ENCODE peak calls at places on chromosomes 4 and X, in seven cellular contexts. V is psoas muscle; K is CD4-positive, CD25-positive, alpha-beta regulatory T cell; F is heart right ventricle; Y is heart left ventricle; D is dorsolateral prefrontal cortex; B is esophagus squamous epithelium. U is an unnamed sample.

GRCh38 chr4:28211714-28212470 is 1351.3 kb downstream of the STIM2 start:
- DNase-seq in V (no peak), K (no peak), F (no peak), Y (no peak), D (no peak), B (no peak), U (no peak)

GRCh38 chr4:180156684-180157083 is 2086.5 kb upstream of the TENM3 start:
- DNase-seq in V (no peak), K (no peak), F (no peak), Y (no peak), D (no peak), B (no peak), U (no peak)

GRCh38 chrX:143121471-143121870 is 95.7 kb downstream of the SPANXN4 start:
- DNase-seq in V (no peak), K (no peak), F (no peak), Y (no peak), D (no peak), B (no peak), U (no peak)

GRCh38 chr4:17580969-17581368 is 4.0 kb downstream of the LAP3 start:
- DNase-seq in V (no peak), K (no peak), F (no peak), Y (no peak), D (no peak), B (no peak), U (no peak)

GRCh38 chr4:57291911-57292310 is 181.7 kb upstream of the IGFBP7 start:
- DNase-seq in V (no peak), K (no peak), F (no peak), Y (no peak), D (no peak), B (no peak), U (no peak)

GRCh38 chr4:63459329-63459728 is 949.9 kb downstream of the TECRL start:
- DNase-seq in V (no peak), K (no peak), F (no peak), Y (no peak), D (no peak), B (no peak), U (no peak)

GRCh38 chr4:85147481-85148076 is 181.1 kb upstream of the WDFY3 start:
- DNase-seq in V (no peak), K (no peak), F (peak; percentile 65), Y (peak; percentile 58), D (no peak), B (peak; percentile 0), U (no peak)

GRCh38 chr4:76016383-76016782 is 6.9 kb downstream of the CXCL10 start:
- DNase-seq in V (no peak), K (no peak), F (no peak), Y (no peak), D (no peak), B (no peak), U (no peak)

GRCh38 chrX:151698485-151698884 is 3.2 kb downstream of the PRRG3 start:
- DNase-seq in V (no peak), K (no peak), F (no peak), Y (no peak), D (no peak), B (no peak), U (no peak)

GRCh38 chr4:106987314-106987713 is 48.8 kb downstream of the DKK2 start:
- DNase-seq in V (no peak), K (no peak), F (no peak), Y (no peak), D (no peak), B (no peak), U (no peak)

GRCh38 chr4:7418131-7418943 is 16.4 kb downstream of the PSAPL1 start:
- DNase-seq in V (no peak), K (no peak), F (no peak), Y (no peak), D (no peak), B (no peak), U (no peak)

GRCh38 chr4:38281416-38282071 is 321.3 kb downstream of the PTTG2 start:
- DNase-seq in V (no peak), K (no peak), F (no peak), Y (no peak), D (no peak), B (no peak), U (no peak)

GRCh38 chr4:41631538-41631937 is 93.6 kb downstream of the LIMCH1 start:
- DNase-seq in V (no peak), K (no peak), F (no peak), Y (no peak), D (no peak), B (no peak), U (no peak)

GRCh38 chr4:41628916-41629315 is 91.0 kb downstream of the LIMCH1 start:
- DNase-seq in V (no peak), K (no peak), F (no peak), Y (no peak), D (no peak), B (no peak), U (no peak)

GRCh38 chr4:41632481-41633073 is 94.6 kb downstream of the LIMCH1 start:
- DNase-seq in V (peak; percentile 25), K (no peak), F (no peak), Y (no peak), D (no peak), B (no peak), U (no peak)

GRCh38 chr4:41635441-41635840 is 97.5 kb downstream of the LIMCH1 start:
- DNase-seq in V (no peak), K (no peak), F (no peak), Y (no peak), D (no peak), B (no peak), U (no peak)

GRCh38 chr4:41633321-41633720 is 95.4 kb downstream of the LIMCH1 start:
- DNase-seq in V (no peak), K (no peak), F (no peak), Y (no peak), D (no peak), B (no peak), U (no peak)
- H3K27ac ChIP-seq in V (peak overlapping the region; percentile 64), K (no peak overlapping the region), F (no peak overlapping the region), Y (no peak overlapping the region), D (no peak overlapping the region), B (no peak overlapping the region), U (no peak overlapping the region)

GRCh38 chrX:11447418-11447817 is 154.2 kb downstream of the AMELX start:
- DNase-seq in V (no peak), K (no peak), F (no peak), Y (no peak), D (no peak), B (no peak), U (no peak)

GRCh38 chrX:11446951-11447350 is 153.7 kb downstream of the AMELX start:
- DNase-seq in V (no peak), K (no peak), F (no peak), Y (no peak), D (no peak), B (no peak), U (no peak)

GRCh38 chrX:11446331-11446730 is 153.1 kb downstream of the AMELX start:
- DNase-seq in V (no peak), K (no peak), F (no peak), Y (no peak), D (no peak), B (no peak), U (no peak)

GRCh38 chrX:11445540-11445939 is 152.3 kb downstream of the AMELX start:
- DNase-seq in V (no peak), K (no peak), F (no peak), Y (no peak), D (no peak), B (no peak), U (no peak)

GRCh38 chrX:11444052-11444451 is 150.8 kb downstream of the AMELX start:
- DNase-seq in V (no peak), K (no peak), F (no peak), Y (no peak), D (no peak), B (no peak), U (no peak)
- H3K27ac ChIP-seq in V (no peak overlapping the region), K (no peak overlapping the region), F (no peak overlapping the region), Y (no peak overlapping the region), D (no peak overlapping the region), B (no peak overlapping the region), U (no peak overlapping the region)

GRCh38 chr4:88456757-88457306 is at the start of gene HERC5:
- DNase-seq in V (peak; percentile 91), K (peak; percentile 92), F (peak; percentile 97), Y (peak; percentile 93), D (peak; percentile 60), B (peak; percentile 50), U (peak; percentile 93)
- H3K27ac ChIP-seq in V (peak within 1 kb of the TSS; percentile 60), K (peak within 1 kb of the TSS; percentile 77), F (peak within 1 kb of the TSS; percentile 80), Y (peak within 1 kb of the TSS; percentile 33), D (peak within 1 kb of the TSS; percentile 25), B (peak within 1 kb of the TSS; percentile 75), U (peak within 1 kb of the TSS; percentile 64)

GRCh38 chrX:41711021-41711667 is 12.8 kb upstream of the GPR82 start:
- DNase-seq in V (no peak), K (no peak), F (no peak), Y (no peak), D (no peak), B (no peak), U (no peak)

GRCh38 chrX:41705042-41705441 is 16.3 kb downstream of the GPR34 start:
- DNase-seq in V (no peak), K (no peak), F (no peak), Y (no peak), D (no peak), B (no peak), U (no peak)

GRCh38 chrX:41703574-41704029 is 14.8 kb downstream of the GPR34 start:
- DNase-seq in V (no peak), K (no peak), F (no peak), Y (no peak), D (no peak), B (no peak), U (no peak)

GRCh38 chrX:41707218-41707617 is 16.8 kb upstream of the GPR82 start:
- DNase-seq in V (no peak), K (no peak), F (no peak), Y (no peak), D (no peak), B (no peak), U (no peak)

DNA sequence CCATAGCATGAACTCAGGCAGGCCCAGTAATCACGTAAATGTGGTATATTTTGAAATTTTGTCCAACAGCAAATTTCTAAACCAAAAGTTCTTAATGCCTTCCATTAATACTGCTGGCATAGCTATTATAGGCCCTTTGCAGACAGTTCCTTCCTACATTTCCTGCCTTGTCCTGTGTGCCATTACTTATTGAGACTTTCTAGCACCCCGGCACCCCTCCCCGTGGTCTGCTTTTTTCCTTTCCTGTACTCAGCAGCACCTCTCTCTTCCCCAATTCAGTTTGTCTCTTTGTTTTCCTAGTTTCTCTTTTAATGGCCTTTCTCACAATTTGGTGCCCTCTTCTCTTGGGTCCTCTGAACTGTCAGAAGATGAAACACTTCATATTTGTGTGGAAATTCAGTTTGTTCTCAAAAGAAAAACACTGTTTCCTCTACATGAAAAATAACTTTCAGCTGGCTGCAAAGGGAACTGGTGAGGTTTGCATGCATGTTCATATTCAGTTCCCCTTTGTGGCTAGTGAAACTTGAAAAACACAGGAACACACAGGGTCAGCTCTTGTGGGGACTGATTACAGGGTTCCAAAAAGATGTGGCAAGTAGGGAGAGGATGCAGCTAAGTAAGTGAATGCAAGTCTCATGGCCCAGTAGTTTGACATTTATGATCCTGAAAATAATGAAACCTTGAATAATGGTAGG is 17.1 kb downstream of the GPR34 start:
- DNase-seq in V (no peak), K (no peak), F (no peak), Y (no peak), D (no peak), B (no peak), U (no peak)
- H3K27ac ChIP-seq in V (no peak overlapping the region), K (no peak overlapping the region), F (no peak overlapping the region), Y (no peak overlapping the region), D (no peak overlapping the region), B (no peak overlapping the region), U (no peak overlapping the region)

U was measured in CD8-positive, alpha-beta memory T cell.